ENCODE peak calls at places on chromosome 9, in five cellular contexts. G is iris pigment epithelial cell; Q is activated naive CD4-positive, alpha-beta T cell treated with anti-CD3 and anti-CD28 coated beads for 36 hours; K is NCI-H1417; N is mucosa of descending colon. R is an unnamed sample.

GRCh38 chr9:5393497-5393896 is 44.2 kb downstream of the PLGRKT start:
- DNase-seq in G (no peak), Q (no peak), K (no peak), N (no peak), R (no peak)

GRCh38 chr9:126986506-126986951 is 71.9 kb downstream of the RALGPS1 start:
- DNase-seq in G (no peak), Q (peak), K (no peak), N (no peak), R (no peak)

GRCh38 chr9:20844916-20845315 is 160.9 kb downstream of the FOCAD start:
- DNase-seq in G (peak), Q (no peak), K (no peak), N (no peak), R (no peak)

GRCh38 chr9:14250779-14251145 is 63.2 kb downstream of the NFIB start:
- DNase-seq in G (peak), Q (no peak), K (no peak), N (no peak), R (no peak)

GRCh38 chr9:77454668-77455067 is 193.5 kb downstream of the GNA14 start:
- DNase-seq in G (peak), Q (no peak), K (no peak), N (no peak), R (no peak)

GRCh38 chr9:26437056-26437711 is 455.4 kb downstream of the CAAP1 start:
- DNase-seq in G (no peak), Q (no peak), K (no peak), N (no peak), R (no peak)

GRCh38 chr9:75889977-75890540 is 414 bp upstream of the PCSK5 start:
- DNase-seq in G (peak), Q (peak), K (no peak), N (no peak), R (peak)

GRCh38 chr9:109329274-109330258 is 8.7 kb upstream of the EPB41L4B start:
- DNase-seq in G (peak), Q (no peak), K (peak), N (peak), R (peak)

GRCh38 chr9:13049223-13049622 is 230.3 kb downstream of the MPDZ start:
- DNase-seq in G (no peak), Q (no peak), K (peak), N (no peak), R (no peak)

GRCh38 chr9:133774799-133775198 is 36.6 kb upstream of the SARDH start:
- DNase-seq in G (no peak), Q (no peak), K (no peak), N (peak), R (no peak)

GRCh38 chr9:27047126-27047525 is 41.7 kb upstream of the LRRC19 start:
- DNase-seq in G (no peak), Q (no peak), K (no peak), N (no peak), R (no peak)

GRCh38 chr9:77593528-77593927 is 54.6 kb downstream of the GNA14 start:
- DNase-seq in G (no peak), Q (no peak), K (no peak), N (no peak), R (no peak)